ENCODE peak calls at places on chromosomes 3 and 15, in seven cellular contexts. N is endothelial cell of umbilical vein; P is WERI-Rb-1; X is CD4-positive, alpha-beta T cell; T is OCI-LY7; D is PC-3; G is epithelial cell of esophagus. H is an unnamed sample.

GRCh38 chr3:101381809-101382208 is 61.4 kb upstream of the IMPG2 start:
- DNase-seq in N (peak), P (no peak), X (no peak), T (peak), D (peak), G (peak), H (no peak)

GRCh38 chr15:40217166-40217785 is 21.6 kb upstream of the PAK6 start:
- DNase-seq in N (peak), P (peak), X (peak), T (peak), D (peak), G (peak), H (peak)

GRCh38 chr15:56616551-56616950 is 116.8 kb downstream of the ZNF280D start:
- DNase-seq in N (no peak), P (no peak), X (no peak), T (no peak), D (no peak), G (no peak), H (no peak)

GRCh38 chr3:105997800-105998526 is 129.2 kb upstream of the CBLB start:
- DNase-seq in N (no peak), P (no peak), X (no peak), T (no peak), D (peak), G (peak), H (no peak)

GRCh38 chr3:125052671-125053303 is 3.0 kb downstream of the HEG1 start:
- DNase-seq in N (peak), P (no peak), X (no peak), T (no peak), D (peak), G (peak), H (no peak)

GRCh38 chr3:177463863-177464262 is 266.6 kb upstream of the TBL1XR1 start:
- DNase-seq in N (no peak), P (no peak), X (no peak), T (no peak), D (no peak), G (peak), H (no peak)

GRCh38 chr15:77852241-77853007 is 219.7 kb upstream of the LINGO1 start:
- DNase-seq in N (no peak), P (no peak), X (no peak), T (no peak), D (no peak), G (no peak), H (no peak)

GRCh38 chr15:91099616-91100560 is at the start of gene SV2B:
- DNase-seq in N (peak), P (peak), X (peak), T (no peak), D (peak), G (peak), H (peak)

GRCh38 chr3:177960722-177961121 is 575.5 kb upstream of the KCNMB2 start:
- DNase-seq in N (peak), P (peak), X (no peak), T (no peak), D (no peak), G (no peak), H (no peak)

GRCh38 chr3:50189274-50189673 is 2.1 kb upstream of the GNAT1 start:
- DNase-seq in N (peak), P (peak), X (no peak), T (peak), D (peak), G (peak), H (peak)

GRCh38 chr3:150202696-150203095 is 205.4 kb upstream of the TSC22D2 start:
- DNase-seq in N (no peak), P (no peak), X (no peak), T (no peak), D (no peak), G (no peak), H (no peak)

GRCh38 chr15:31974154-31974794 is 56.0 kb upstream of the CHRNA7 start:
- DNase-seq in N (no peak), P (no peak), X (no peak), T (no peak), D (no peak), G (no peak), H (peak)

GRCh38 chr3:188673509-188674239 is 498.1 kb upstream of the TPRG1 start:
- DNase-seq in N (no peak), P (no peak), X (no peak), T (no peak), D (peak), G (peak), H (no peak)

GRCh38 chr3:42906905-42907183 is 902 bp downstream of the ZNF662 start:
- DNase-seq in N (no peak), P (no peak), X (no peak), T (no peak), D (no peak), G (no peak), H (no peak)

GRCh38 chr3:46566040-46566631 is at the start of gene LRRC2:
- DNase-seq in N (peak), P (peak), X (peak), T (no peak), D (peak), G (peak), H (peak)

GRCh38 chr3:10901293-10902010 is 85.4 kb downstream of the SLC6A11 start:
- DNase-seq in N (no peak), P (no peak), X (no peak), T (no peak), D (no peak), G (no peak), H (no peak)

GRCh38 chr3:29694331-29694730 is 413.5 kb downstream of the RBMS3 start:
- DNase-seq in N (no peak), P (no peak), X (no peak), T (no peak), D (peak), G (no peak), H (no peak)

GRCh38 chr15:84749111-84749991 is 959 bp downstream of the ZNF592 start:
- DNase-seq in N (peak), P (peak), X (peak), T (peak), D (peak), G (peak), H (peak)

GRCh38 chr15:74598126-74598842 is 17.4 kb upstream of the CLK3 start:
- DNase-seq in N (peak), P (peak), X (peak), T (peak), D (no peak), G (peak), H (peak)

GRCh38 chr3:103136621-103137020 is 701.8 kb downstream of the ZPLD1 start:
- DNase-seq in N (no peak), P (no peak), X (no peak), T (no peak), D (no peak), G (no peak), H (no peak)

GRCh38 chr3:169085827-169086226 is 577.7 kb downstream of the MECOM start:
- DNase-seq in N (no peak), P (no peak), X (no peak), T (no peak), D (peak), G (peak), H (no peak)

GRCh38 chr15:47844437-47844836 is 127.1 kb downstream of the SEMA6D start:
- DNase-seq in N (no peak), P (no peak), X (no peak), T (no peak), D (no peak), G (no peak), H (no peak)

GRCh38 chr15:81303241-81304225 is 20.4 kb downstream of the STARD5 start:
- DNase-seq in N (no peak), P (no peak), X (peak), T (no peak), D (no peak), G (peak), H (no peak)

GRCh38 chr3:42055291-42055690 is 35.9 kb upstream of the TRAK1 start:
- DNase-seq in N (no peak), P (no peak), X (no peak), T (no peak), D (peak), G (peak), H (no peak)

GRCh38 chr3:22175899-22176298 is 424.9 kb upstream of the ZNF385D start:
- DNase-seq in N (no peak), P (no peak), X (no peak), T (no peak), D (peak), G (no peak), H (no peak)

GRCh38 chr3:107958151-107958550 is 132.7 kb downstream of the CD47 start:
- DNase-seq in N (peak), P (no peak), X (no peak), T (no peak), D (no peak), G (no peak), H (no peak)

GRCh38 chr15:73873889-73874511 is 636 bp downstream of the TBC1D21 start:
- DNase-seq in N (peak), P (peak), X (peak), T (peak), D (peak), G (peak), H (peak)

GRCh38 chr15:39125904-39126303 is 455.0 kb upstream of the THBS1 start:
- DNase-seq in N (peak), P (peak), X (no peak), T (peak), D (peak), G (peak), H (peak)

GRCh38 chr15:51938286-51938685 is 33.3 kb downstream of the LEO1 start:
- DNase-seq in N (no peak), P (no peak), X (no peak), T (no peak), D (peak), G (peak), H (no peak)

GRCh38 chr3:66101901-66102300 is 63.2 kb upstream of the MAGI1 start:
- DNase-seq in N (peak), P (no peak), X (no peak), T (no peak), D (no peak), G (no peak), H (no peak)

GRCh38 chr15:70140543-70141375 is 43.0 kb upstream of the TLE3 start:
- DNase-seq in N (peak), P (no peak), X (no peak), T (no peak), D (no peak), G (peak), H (no peak)

GRCh38 chr15:72474912-72475601 is 927 bp downstream of the ARIH1 start:
- DNase-seq in N (peak), P (peak), X (peak), T (peak), D (peak), G (peak), H (peak)

GRCh38 chr15:72473670-72474465 is at the start of gene ARIH1:
- DNase-seq in N (peak), P (peak), X (peak), T (peak), D (peak), G (peak), H (peak)

GRCh38 chr15:72474466-72474911 is 359 bp downstream of the ARIH1 start:
- DNase-seq in N (peak), P (no peak), X (no peak), T (no peak), D (no peak), G (peak), H (peak)

GRCh38 chr15:72475674-72476073 is 1.5 kb downstream of the ARIH1 start:
- DNase-seq in N (no peak), P (no peak), X (no peak), T (no peak), D (no peak), G (no peak), H (no peak)

GRCh38 chr15:72472907-72473669 is 1.0 kb upstream of the ARIH1 start:
- DNase-seq in N (no peak), P (no peak), X (no peak), T (peak), D (no peak), G (no peak), H (no peak)
- TF ChIP-seq CTCF in N (no peak), P (no peak), X (peak), T (no peak), D (no peak), G (peak), H (no peak)

DNA sequence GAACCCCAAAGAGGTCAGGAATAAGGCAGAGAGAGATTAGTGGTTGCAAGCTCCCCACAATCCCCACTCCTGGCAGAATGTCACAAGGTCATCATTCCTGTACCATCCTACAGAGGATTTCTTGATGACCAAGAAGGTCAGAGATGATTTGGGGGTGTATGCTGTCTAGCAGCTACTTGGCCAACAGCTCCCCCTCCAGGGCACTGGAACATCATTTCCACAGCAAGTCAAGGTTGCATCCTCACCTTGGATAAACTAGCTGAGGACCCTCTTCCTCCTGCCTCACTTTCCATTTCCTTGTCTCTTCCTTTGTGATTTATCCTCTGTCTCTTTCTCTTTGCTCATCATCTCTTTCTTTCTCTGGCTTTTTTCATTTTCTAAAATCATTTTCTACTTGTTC is 106.3 kb downstream of the PROS1 start:
- DNase-seq in N (no peak), P (no peak), X (no peak), T (no peak), D (no peak), G (no peak), H (no peak)
- TF ChIP-seq CTCF in N (no peak), P (peak), X (no peak), T (peak), D (peak), G (no peak), H (no peak)

DNA sequence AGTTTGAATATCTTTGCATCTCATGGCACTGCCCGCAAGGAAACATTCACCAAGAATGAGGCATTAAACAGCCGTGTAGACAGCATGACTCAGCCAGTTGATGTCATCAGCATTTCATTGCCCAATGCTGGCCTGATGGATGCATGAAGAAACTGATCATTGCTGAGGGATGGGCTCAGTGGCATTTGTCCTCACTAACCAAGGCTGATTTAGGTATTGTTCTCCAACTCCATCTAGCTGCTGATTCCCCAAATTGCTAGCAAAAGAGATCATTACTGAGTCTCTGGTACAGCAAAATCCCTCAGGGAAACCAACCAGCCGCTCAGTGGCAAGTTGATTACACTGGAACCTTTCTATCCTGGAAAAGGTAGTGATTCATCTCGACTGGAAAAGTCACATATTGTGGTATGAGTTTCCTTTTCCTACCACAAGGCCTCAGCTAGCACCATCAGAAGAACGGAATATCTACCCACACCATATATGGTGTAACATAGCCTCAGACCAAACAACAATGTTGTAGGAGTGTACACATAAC is 186.5 kb upstream of the GAP43 start:
- DNase-seq in N (peak), P (peak), X (no peak), T (no peak), D (peak), G (peak), H (no peak)
- TF ChIP-seq CTCF in N (no peak), P (peak), X (no peak), T (no peak), D (peak), G (peak), H (no peak)

DNA sequence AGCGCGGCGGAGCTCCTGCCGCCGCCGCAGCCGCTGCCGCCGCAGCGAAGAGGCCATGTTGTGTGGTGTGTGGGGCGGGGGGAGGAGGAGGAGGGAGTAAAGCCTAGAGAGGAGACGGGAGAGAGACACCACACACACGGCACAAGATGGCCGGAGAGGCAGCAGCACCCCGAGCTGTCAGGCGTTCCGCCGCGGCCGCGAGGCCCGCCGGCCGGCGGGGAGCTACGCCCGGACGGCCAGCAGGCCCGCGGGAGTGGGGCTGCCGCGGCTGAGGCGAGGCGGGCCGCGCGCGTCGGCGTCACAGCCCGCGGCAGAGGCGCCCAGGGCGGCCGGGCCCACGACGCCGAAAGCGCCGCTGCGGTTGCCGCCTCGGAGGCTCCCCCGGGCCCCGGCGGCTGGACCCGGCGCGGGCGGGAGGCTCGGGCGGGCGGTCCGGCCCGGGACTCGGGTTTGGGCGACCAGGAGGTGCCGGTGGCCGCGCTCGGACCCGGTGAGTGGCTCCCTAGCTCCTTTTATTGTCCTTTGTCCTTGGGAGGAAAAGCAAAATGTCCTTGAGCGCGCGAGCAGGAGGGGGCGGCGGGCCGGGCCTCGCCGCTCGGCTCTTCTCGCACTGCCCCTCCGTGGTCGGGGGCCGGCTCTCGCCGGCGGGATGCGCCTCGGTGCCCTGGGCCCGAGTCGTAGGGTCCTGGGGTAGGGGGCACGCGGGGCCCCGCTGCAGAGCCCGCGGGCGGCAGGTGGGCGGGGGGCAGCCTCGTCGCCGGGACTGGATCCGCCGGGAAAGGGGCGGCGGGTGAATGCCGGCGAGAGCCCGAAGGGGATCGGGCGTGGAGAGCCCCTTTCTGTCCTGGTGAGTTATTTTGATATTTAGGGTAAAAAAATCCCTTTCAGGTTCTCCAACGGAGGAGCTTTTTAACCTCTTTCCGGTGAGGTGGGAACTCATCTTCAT is 17.2 kb upstream of the CHD2 start:
- DNase-seq in N (no peak), P (no peak), X (peak), T (peak), D (no peak), G (no peak), H (peak)
- TF ChIP-seq CTCF in N (no peak), P (no peak), X (no peak), T (no peak), D (no peak), G (no peak), H (no peak)

DNA sequence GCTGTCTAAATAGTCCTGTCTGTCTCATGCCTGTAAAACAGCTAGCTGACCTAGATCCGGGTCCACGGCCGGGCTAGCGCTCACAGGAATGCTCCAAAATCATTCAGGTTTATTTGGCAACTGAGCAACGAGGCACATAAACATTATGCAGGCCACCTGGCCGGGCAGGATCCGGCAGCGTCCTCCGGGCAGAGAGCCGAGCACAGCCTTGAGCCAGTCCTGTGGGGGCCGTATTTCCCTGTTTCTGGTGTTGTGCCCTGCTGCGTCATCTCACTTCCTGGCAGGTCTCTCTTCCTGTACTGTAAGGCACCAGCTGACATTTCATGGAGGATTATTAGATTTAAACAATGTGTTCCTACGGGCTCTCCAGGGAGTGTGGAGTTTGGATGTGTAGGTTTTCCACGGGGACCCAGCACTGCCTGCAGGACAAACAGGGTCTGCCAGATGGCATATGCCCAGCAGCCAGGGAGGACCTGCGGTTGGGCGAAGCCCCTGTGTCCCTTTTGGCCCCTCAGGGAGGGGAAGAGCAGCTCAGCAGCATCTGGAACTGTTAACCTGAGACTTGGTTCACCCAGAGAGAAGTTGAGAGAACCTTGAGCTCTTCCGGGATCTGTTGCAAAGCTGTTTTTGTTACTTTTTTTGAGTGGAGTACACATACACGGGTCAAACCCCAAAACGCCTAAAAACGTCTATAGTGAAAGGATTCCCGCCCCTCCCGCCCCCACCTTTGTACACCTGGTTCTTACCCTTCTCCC is 16.5 kb upstream of the LRRK1 start:
- DNase-seq in N (peak), P (no peak), X (no peak), T (peak), D (peak), G (peak), H (no peak)
- TF ChIP-seq CTCF in N (no peak), P (no peak), X (no peak), T (no peak), D (no peak), G (no peak), H (no peak)

H was measured in nephron progenitor cell.